ENCODE peak calls at places on chromosomes 7 and 10, in five cellular contexts. H is midbrain; U is astrocyte; I is activated CD4-positive, alpha-beta memory T cell treated with anti-CD3 and anti-CD28 coated beads, Interleukin-2, amount 10 ng/mL, durations not matched to agents 7 days and 5 days; T is stimulated activated CD4-positive, alpha-beta T cell treated with anti-CD3 and anti-CD28 coated beads, Interleukin-12 subunit alpha, Interleukin-12 subunit beta, amount 100 ng/mL, for 24 hours. J is an unnamed sample.
A peak's percentile ranks its signal among the peaks of the same experiment; 100 is the strongest.

GRCh38 chr10:14779053-14779649 is 4.5 kb upstream of the FAM107B start:
- DNase-seq in H (no peak), U (peak; percentile 10), I (no peak), T (no peak), J (peak; percentile 59)

GRCh38 chr10:106360870-106361269 is 803.6 kb downstream of the SORCS1 start:
- DNase-seq in H (no peak), U (peak; percentile 72), I (no peak), T (no peak), J (peak; percentile 18)

GRCh38 chr7:27160546-27161213 is 4.2 kb upstream of the HOXA7 start:
- DNase-seq in H (peak; percentile 73), U (peak; percentile 23), I (peak; percentile 79), T (peak; percentile 83), J (peak; percentile 64)

GRCh38 chr10:7090529-7090928 is 320.3 kb downstream of the SFMBT2 start:
- DNase-seq in H (no peak), U (peak; percentile 34), I (no peak), T (no peak), J (no peak)

GRCh38 chr7:36283711-36284130 is 105.9 kb upstream of the ANLN start:
- DNase-seq in H (peak; percentile 57), U (no peak), I (peak; percentile 25), T (no peak), J (no peak)

GRCh38 chr10:5583525-5584175 is 58.9 kb downstream of the CALML3 start:
- DNase-seq in H (peak; percentile 4), U (peak; percentile 60), I (no peak), T (no peak), J (no peak)

GRCh38 chr10:31932838-31933237 is 4.2 kb upstream of the ARHGAP12 start:
- DNase-seq in H (no peak), U (no peak), I (no peak), T (no peak), J (no peak)

GRCh38 chr10:31070691-31071090 is 39.0 kb upstream of the ZNF438 start:
- DNase-seq in H (no peak), U (no peak), I (no peak), T (no peak), J (no peak)

GRCh38 chr7:103989200-103989784 is at the start of gene RELN:
- DNase-seq in H (no peak), U (peak; percentile 16), I (no peak), T (no peak), J (no peak)

GRCh38 chr10:26485150-26485941 is 47.2 kb downstream of the APBB1IP start:
- DNase-seq in H (no peak), U (peak; percentile 79), I (no peak), T (no peak), J (no peak)

GRCh38 chr7:95520136-95520535 is 34.4 kb downstream of the ASB4 start:
- DNase-seq in H (no peak), U (no peak), I (no peak), T (no peak), J (no peak)

GRCh38 chr10:14456218-14456869 is 125.6 kb upstream of the FRMD4A start:
- DNase-seq in H (no peak), U (no peak), I (no peak), T (no peak), J (no peak)

GRCh38 chr10:118953999-118954398 is 75.5 kb upstream of the NANOS1 start:
- DNase-seq in H (peak; percentile 13), U (no peak), I (no peak), T (no peak), J (no peak)

GRCh38 chr10:124612611-124613498 is 131.3 kb downstream of the FAM53B start:
- DNase-seq in H (no peak), U (peak; percentile 13), I (peak; percentile 25), T (no peak), J (no peak)

GRCh38 chr7:47720907-47721244 is 139.0 kb upstream of the TNS3 start:
- DNase-seq in H (no peak), U (no peak), I (no peak), T (no peak), J (no peak)

GRCh38 chr10:65294329-65294728 is 1631.5 kb upstream of the LRRTM3 start:
- DNase-seq in H (no peak), U (peak; percentile 20), I (no peak), T (no peak), J (no peak)

GRCh38 chr10:104472505-104472904 is 118.9 kb downstream of the CFAP58 start:
- DNase-seq in H (no peak), U (peak; percentile 3), I (no peak), T (no peak), J (no peak)

GRCh38 chr7:29007127-29007526 is 49.0 kb upstream of the TRIL start:
- DNase-seq in H (no peak), U (no peak), I (no peak), T (no peak), J (no peak)

GRCh38 chr7:82562716-82563404 is 119.3 kb upstream of the CACNA2D1 start:
- DNase-seq in H (no peak), U (peak; percentile 79), I (no peak), T (no peak), J (peak; percentile 15)

GRCh38 chr7:91239171-91239604 is 25.0 kb upstream of the FZD1 start:
- DNase-seq in H (no peak), U (peak; percentile 96), I (no peak), T (no peak), J (peak; percentile 30)

GRCh38 chr10:62297857-62298256 is 29.2 kb upstream of the RTKN2 start:
- DNase-seq in H (no peak), U (no peak), I (no peak), T (no peak), J (no peak)

GRCh38 chr10:84166620-84167288 is 6.8 kb upstream of the GPR15LG start:
- DNase-seq in H (no peak), U (no peak), I (no peak), T (no peak), J (no peak)

GRCh38 chr7:102469351-102469971 is 4.7 kb downstream of the LRWD1 start:
- DNase-seq in H (no peak), U (no peak), I (no peak), T (no peak), J (no peak)

GRCh38 chr7:30844483-30844874 is 67.2 kb upstream of the AQP1 start:
- DNase-seq in H (no peak), U (no peak), I (no peak), T (no peak), J (no peak)

GRCh38 chr7:98091061-98091460 is 15.6 kb upstream of the LMTK2 start:
- DNase-seq in H (no peak), U (peak; percentile 2), I (no peak), T (no peak), J (no peak)

GRCh38 chr7:20442951-20443350 is 112.3 kb downstream of the ITGB8 start:
- DNase-seq in H (no peak), U (no peak), I (no peak), T (no peak), J (no peak)

GRCh38 chr10:15227611-15228372 is 59.3 kb upstream of the NMT2 start:
- DNase-seq in H (no peak), U (peak; percentile 66), I (no peak), T (no peak), J (peak; percentile 32)

GRCh38 chr7:138239244-138239643 is 163.0 kb downstream of the AKR1D1 start:
- DNase-seq in H (no peak), U (peak; percentile 31), I (no peak), T (no peak), J (no peak)

J was measured in AG04450.